ENCODE peak calls at places on chromosome 13, in four cellular contexts. J is mesothelial cell of epicardium; F is stimulated activated CD8-positive, alpha-beta memory T cell treated with anti-CD3 and anti-CD28 coated beads, Interleukin-7, amount 100 ng/mL, for 4 hours; V is aorta. K is an unnamed sample.

GRCh38 chr13:37026778-37027177 is 26.2 kb downstream of the EXOSC8 start:
- DNase-seq in J (no peak), F (no peak), V (no peak), K (no peak)

GRCh38 chr13:32804673-32805260 is 211.5 kb upstream of the KL start:
- DNase-seq in J (no peak), F (no peak), V (no peak), K (no peak)

GRCh38 chr13:40706439-40706838 is 40.0 kb upstream of the FOXO1 start:
- DNase-seq in J (no peak), F (no peak), V (no peak), K (no peak)

GRCh38 chr13:30906411-30906990 is 430 bp downstream of the MEDAG start:
- DNase-seq in J (no peak), F (no peak), V (peak), K (no peak)

GRCh38 chr13:100433475-100433874 is 155.1 kb downstream of the GGACT start:
- DNase-seq in J (no peak), F (no peak), V (no peak), K (no peak)

GRCh38 chr13:26074706-26075105 is 22.9 kb upstream of the SHISA2 start:
- DNase-seq in J (no peak), F (no peak), V (no peak), K (no peak)

GRCh38 chr13:114115191-114115671 is 17.2 kb downstream of the RASA3 start:
- DNase-seq in J (no peak), F (no peak), V (peak), K (peak)

GRCh38 chr13:23541221-23541620 is 29.0 kb upstream of the TNFRSF19 start:
- DNase-seq in J (no peak), F (no peak), V (no peak), K (no peak)

GRCh38 chr13:33410619-33411018 is 125.1 kb upstream of the STARD13 start:
- DNase-seq in J (no peak), F (no peak), V (no peak), K (no peak)

GRCh38 chr13:32206097-32206740 is 108.9 kb downstream of the ZAR1L start:
- DNase-seq in J (no peak), F (no peak), V (no peak), K (no peak)

GRCh38 chr13:36549771-36550170 is 117.5 kb downstream of the CCNA1 start:
- DNase-seq in J (no peak), F (no peak), V (no peak), K (no peak)

GRCh38 chr13:110950819-110951570 is 36.1 kb upstream of the ANKRD10 start:
- DNase-seq in J (no peak), F (no peak), V (no peak), K (no peak)

GRCh38 chr13:94595006-94595942 is 678 bp downstream of the TGDS start:
- DNase-seq in J (no peak), F (peak), V (peak), K (peak)

K was measured in KBM-7.